ENCODE peak calls at places on chromosomes 6 and 20, in eight cellular contexts. One of them, this sample, is unnamed.

GRCh38 chr6:45275358-45275757 is 52.8 kb upstream of the RUNX2 start:
- DNase-seq in GF-D8: no peak
- DNase-seq in AG09319: no peak
- DNase-seq in GM12865: no peak
- DNase-seq in activated T-helper 1 cell treated with anti-CD3 and anti-CD28 coated beads, Interleukin-2, amount 50 U/mL, for 16 hours: no peak
- DNase-seq in NCI-H187 treated with DMSO at 0.1 percent for 48 hours: no peak
- DNase-seq in stimulated activated CD4-positive, alpha-beta T cell treated with anti-CD3 and anti-CD28 coated beads, Interleukin-4, amount 100 ng/mL, for 4 hours: no peak
- DNase-seq in thoracic aorta: no peak
- DNase-seq in this sample: no peak

GRCh38 chr6:5308066-5308465 is 46.8 kb downstream of the FARS2 start:
- DNase-seq in GF-D8: no peak
- DNase-seq in AG09319: no peak
- DNase-seq in GM12865: no peak
- DNase-seq in activated T-helper 1 cell treated with anti-CD3 and anti-CD28 coated beads, Interleukin-2, amount 50 U/mL, for 16 hours: no peak
- DNase-seq in NCI-H187 treated with DMSO at 0.1 percent for 48 hours: no peak
- DNase-seq in stimulated activated CD4-positive, alpha-beta T cell treated with anti-CD3 and anti-CD28 coated beads, Interleukin-4, amount 100 ng/mL, for 4 hours: no peak
- DNase-seq in thoracic aorta: no peak
- DNase-seq in this sample: no peak

GRCh38 chr20:38272961-38273360 is 12.4 kb upstream of the KIAA1755 start:
- DNase-seq in GF-D8: no peak
- DNase-seq in AG09319: no peak
- DNase-seq in GM12865: no peak
- DNase-seq in activated T-helper 1 cell treated with anti-CD3 and anti-CD28 coated beads, Interleukin-2, amount 50 U/mL, for 16 hours: no peak
- DNase-seq in NCI-H187 treated with DMSO at 0.1 percent for 48 hours: no peak
- DNase-seq in stimulated activated CD4-positive, alpha-beta T cell treated with anti-CD3 and anti-CD28 coated beads, Interleukin-4, amount 100 ng/mL, for 4 hours: no peak
- DNase-seq in thoracic aorta: no peak
- DNase-seq in this sample: no peak

GRCh38 chr6:90025418-90026089 is 131.3 kb downstream of the GJA10 start:
- DNase-seq in GF-D8: no peak
- DNase-seq in AG09319: peak
- DNase-seq in GM12865: no peak
- DNase-seq in activated T-helper 1 cell treated with anti-CD3 and anti-CD28 coated beads, Interleukin-2, amount 50 U/mL, for 16 hours: peak
- DNase-seq in NCI-H187 treated with DMSO at 0.1 percent for 48 hours: no peak
- DNase-seq in stimulated activated CD4-positive, alpha-beta T cell treated with anti-CD3 and anti-CD28 coated beads, Interleukin-4, amount 100 ng/mL, for 4 hours: peak
- DNase-seq in thoracic aorta: no peak
- DNase-seq in this sample: no peak

GRCh38 chr6:145756170-145756662 is 20.9 kb upstream of the EPM2A start:
- DNase-seq in GF-D8: peak
- DNase-seq in AG09319: peak
- DNase-seq in GM12865: no peak
- DNase-seq in activated T-helper 1 cell treated with anti-CD3 and anti-CD28 coated beads, Interleukin-2, amount 50 U/mL, for 16 hours: no peak
- DNase-seq in NCI-H187 treated with DMSO at 0.1 percent for 48 hours: no peak
- DNase-seq in stimulated activated CD4-positive, alpha-beta T cell treated with anti-CD3 and anti-CD28 coated beads, Interleukin-4, amount 100 ng/mL, for 4 hours: no peak
- DNase-seq in thoracic aorta: no peak
- DNase-seq in this sample: peak

GRCh38 chr6:7673063-7673536 is 52.8 kb upstream of the BMP6 start:
- DNase-seq in GF-D8: no peak
- DNase-seq in AG09319: peak
- DNase-seq in GM12865: peak
- DNase-seq in activated T-helper 1 cell treated with anti-CD3 and anti-CD28 coated beads, Interleukin-2, amount 50 U/mL, for 16 hours: no peak
- DNase-seq in NCI-H187 treated with DMSO at 0.1 percent for 48 hours: no peak
- DNase-seq in stimulated activated CD4-positive, alpha-beta T cell treated with anti-CD3 and anti-CD28 coated beads, Interleukin-4, amount 100 ng/mL, for 4 hours: no peak
- DNase-seq in thoracic aorta: no peak
- DNase-seq in this sample: peak

GRCh38 chr6:79868098-79868722 is 79.1 kb downstream of the ELOVL4 start:
- DNase-seq in GF-D8: peak
- DNase-seq in AG09319: peak
- DNase-seq in GM12865: peak
- DNase-seq in activated T-helper 1 cell treated with anti-CD3 and anti-CD28 coated beads, Interleukin-2, amount 50 U/mL, for 16 hours: no peak
- DNase-seq in NCI-H187 treated with DMSO at 0.1 percent for 48 hours: peak
- DNase-seq in stimulated activated CD4-positive, alpha-beta T cell treated with anti-CD3 and anti-CD28 coated beads, Interleukin-4, amount 100 ng/mL, for 4 hours: no peak
- DNase-seq in thoracic aorta: no peak
- DNase-seq in this sample: no peak

GRCh38 chr20:24968278-24968677 is 19.2 kb downstream of the CST7 start:
- DNase-seq in GF-D8: no peak
- DNase-seq in AG09319: no peak
- DNase-seq in GM12865: no peak
- DNase-seq in activated T-helper 1 cell treated with anti-CD3 and anti-CD28 coated beads, Interleukin-2, amount 50 U/mL, for 16 hours: no peak
- DNase-seq in NCI-H187 treated with DMSO at 0.1 percent for 48 hours: no peak
- DNase-seq in stimulated activated CD4-positive, alpha-beta T cell treated with anti-CD3 and anti-CD28 coated beads, Interleukin-4, amount 100 ng/mL, for 4 hours: no peak
- DNase-seq in thoracic aorta: no peak
- DNase-seq in this sample: no peak

GRCh38 chr20:46619445-46619844 is 31.8 kb downstream of the SLC13A3 start:
- DNase-seq in GF-D8: no peak
- DNase-seq in AG09319: no peak
- DNase-seq in GM12865: no peak
- DNase-seq in activated T-helper 1 cell treated with anti-CD3 and anti-CD28 coated beads, Interleukin-2, amount 50 U/mL, for 16 hours: no peak
- DNase-seq in NCI-H187 treated with DMSO at 0.1 percent for 48 hours: no peak
- DNase-seq in stimulated activated CD4-positive, alpha-beta T cell treated with anti-CD3 and anti-CD28 coated beads, Interleukin-4, amount 100 ng/mL, for 4 hours: no peak
- DNase-seq in thoracic aorta: no peak
- DNase-seq in this sample: no peak

GRCh38 chr20:13119583-13119982 is 101.5 kb upstream of the ISM1 start:
- DNase-seq in GF-D8: no peak
- DNase-seq in AG09319: peak
- DNase-seq in GM12865: peak
- DNase-seq in activated T-helper 1 cell treated with anti-CD3 and anti-CD28 coated beads, Interleukin-2, amount 50 U/mL, for 16 hours: no peak
- DNase-seq in NCI-H187 treated with DMSO at 0.1 percent for 48 hours: no peak
- DNase-seq in stimulated activated CD4-positive, alpha-beta T cell treated with anti-CD3 and anti-CD28 coated beads, Interleukin-4, amount 100 ng/mL, for 4 hours: peak
- DNase-seq in thoracic aorta: no peak
- DNase-seq in this sample: no peak

GRCh38 chr6:133741375-133741861 is 147.5 kb upstream of the TCF21 start:
- DNase-seq in GF-D8: no peak
- DNase-seq in AG09319: peak
- DNase-seq in GM12865: no peak
- DNase-seq in activated T-helper 1 cell treated with anti-CD3 and anti-CD28 coated beads, Interleukin-2, amount 50 U/mL, for 16 hours: no peak
- DNase-seq in NCI-H187 treated with DMSO at 0.1 percent for 48 hours: peak
- DNase-seq in stimulated activated CD4-positive, alpha-beta T cell treated with anti-CD3 and anti-CD28 coated beads, Interleukin-4, amount 100 ng/mL, for 4 hours: no peak
- DNase-seq in thoracic aorta: no peak
- DNase-seq in this sample: no peak

GRCh38 chr20:22717466-22717865 is 133.1 kb upstream of the FOXA2 start:
- DNase-seq in GF-D8: no peak
- DNase-seq in AG09319: no peak
- DNase-seq in GM12865: no peak
- DNase-seq in activated T-helper 1 cell treated with anti-CD3 and anti-CD28 coated beads, Interleukin-2, amount 50 U/mL, for 16 hours: no peak
- DNase-seq in NCI-H187 treated with DMSO at 0.1 percent for 48 hours: no peak
- DNase-seq in stimulated activated CD4-positive, alpha-beta T cell treated with anti-CD3 and anti-CD28 coated beads, Interleukin-4, amount 100 ng/mL, for 4 hours: no peak
- DNase-seq in thoracic aorta: no peak
- DNase-seq in this sample: peak

GRCh38 chr20:20593447-20594170 is 118.8 kb downstream of the RALGAPA2 start:
- DNase-seq in GF-D8: no peak
- DNase-seq in AG09319: no peak
- DNase-seq in GM12865: peak
- DNase-seq in activated T-helper 1 cell treated with anti-CD3 and anti-CD28 coated beads, Interleukin-2, amount 50 U/mL, for 16 hours: no peak
- DNase-seq in NCI-H187 treated with DMSO at 0.1 percent for 48 hours: no peak
- DNase-seq in stimulated activated CD4-positive, alpha-beta T cell treated with anti-CD3 and anti-CD28 coated beads, Interleukin-4, amount 100 ng/mL, for 4 hours: no peak
- DNase-seq in thoracic aorta: no peak
- DNase-seq in this sample: no peak

GRCh38 chr20:63451821-63452220 is 20.6 kb downstream of the KCNQ2 start:
- DNase-seq in GF-D8: no peak
- DNase-seq in AG09319: no peak
- DNase-seq in GM12865: no peak
- DNase-seq in activated T-helper 1 cell treated with anti-CD3 and anti-CD28 coated beads, Interleukin-2, amount 50 U/mL, for 16 hours: no peak
- DNase-seq in NCI-H187 treated with DMSO at 0.1 percent for 48 hours: no peak
- DNase-seq in stimulated activated CD4-positive, alpha-beta T cell treated with anti-CD3 and anti-CD28 coated beads, Interleukin-4, amount 100 ng/mL, for 4 hours: no peak
- DNase-seq in thoracic aorta: no peak
- DNase-seq in this sample: no peak

GRCh38 chr6:157604816-157605215 is 218.2 kb upstream of the SNX9 start:
- DNase-seq in GF-D8: no peak
- DNase-seq in AG09319: no peak
- DNase-seq in GM12865: no peak
- DNase-seq in activated T-helper 1 cell treated with anti-CD3 and anti-CD28 coated beads, Interleukin-2, amount 50 U/mL, for 16 hours: no peak
- DNase-seq in NCI-H187 treated with DMSO at 0.1 percent for 48 hours: no peak
- DNase-seq in stimulated activated CD4-positive, alpha-beta T cell treated with anti-CD3 and anti-CD28 coated beads, Interleukin-4, amount 100 ng/mL, for 4 hours: no peak
- DNase-seq in thoracic aorta: no peak
- DNase-seq in this sample: no peak

GRCh38 chr6:119067091-119067490 is 11.4 kb downstream of the FAM184A start:
- DNase-seq in GF-D8: no peak
- DNase-seq in AG09319: no peak
- DNase-seq in GM12865: no peak
- DNase-seq in activated T-helper 1 cell treated with anti-CD3 and anti-CD28 coated beads, Interleukin-2, amount 50 U/mL, for 16 hours: no peak
- DNase-seq in NCI-H187 treated with DMSO at 0.1 percent for 48 hours: no peak
- DNase-seq in stimulated activated CD4-positive, alpha-beta T cell treated with anti-CD3 and anti-CD28 coated beads, Interleukin-4, amount 100 ng/mL, for 4 hours: no peak
- DNase-seq in thoracic aorta: no peak
- DNase-seq in this sample: no peak

GRCh38 chr6:43142101-43142500 is 29.0 kb upstream of the SRF start:
- DNase-seq in GF-D8: no peak
- DNase-seq in AG09319: no peak
- DNase-seq in GM12865: no peak
- DNase-seq in activated T-helper 1 cell treated with anti-CD3 and anti-CD28 coated beads, Interleukin-2, amount 50 U/mL, for 16 hours: no peak
- DNase-seq in NCI-H187 treated with DMSO at 0.1 percent for 48 hours: no peak
- DNase-seq in stimulated activated CD4-positive, alpha-beta T cell treated with anti-CD3 and anti-CD28 coated beads, Interleukin-4, amount 100 ng/mL, for 4 hours: no peak
- DNase-seq in thoracic aorta: no peak
- DNase-seq in this sample: no peak

GRCh38 chr6:104936766-104937535 is 20.0 kb upstream of the LIN28B start:
- DNase-seq in GF-D8: no peak
- DNase-seq in AG09319: no peak
- DNase-seq in GM12865: no peak
- DNase-seq in activated T-helper 1 cell treated with anti-CD3 and anti-CD28 coated beads, Interleukin-2, amount 50 U/mL, for 16 hours: no peak
- DNase-seq in NCI-H187 treated with DMSO at 0.1 percent for 48 hours: no peak
- DNase-seq in stimulated activated CD4-positive, alpha-beta T cell treated with anti-CD3 and anti-CD28 coated beads, Interleukin-4, amount 100 ng/mL, for 4 hours: no peak
- DNase-seq in thoracic aorta: no peak
- DNase-seq in this sample: no peak

GRCh38 chr6:105819774-105820173 is 266.4 kb upstream of the PRDM1 start:
- DNase-seq in GF-D8: no peak
- DNase-seq in AG09319: no peak
- DNase-seq in GM12865: no peak
- DNase-seq in activated T-helper 1 cell treated with anti-CD3 and anti-CD28 coated beads, Interleukin-2, amount 50 U/mL, for 16 hours: no peak
- DNase-seq in NCI-H187 treated with DMSO at 0.1 percent for 48 hours: no peak
- DNase-seq in stimulated activated CD4-positive, alpha-beta T cell treated with anti-CD3 and anti-CD28 coated beads, Interleukin-4, amount 100 ng/mL, for 4 hours: no peak
- DNase-seq in thoracic aorta: no peak
- DNase-seq in this sample: no peak

GRCh38 chr20:43231829-43232228 is 42.1 kb upstream of the PTPRT start:
- DNase-seq in GF-D8: no peak
- DNase-seq in AG09319: no peak
- DNase-seq in GM12865: no peak
- DNase-seq in activated T-helper 1 cell treated with anti-CD3 and anti-CD28 coated beads, Interleukin-2, amount 50 U/mL, for 16 hours: no peak
- DNase-seq in NCI-H187 treated with DMSO at 0.1 percent for 48 hours: no peak
- DNase-seq in stimulated activated CD4-positive, alpha-beta T cell treated with anti-CD3 and anti-CD28 coated beads, Interleukin-4, amount 100 ng/mL, for 4 hours: no peak
- DNase-seq in thoracic aorta: no peak
- DNase-seq in this sample: no peak

GRCh38 chr20:19022791-19023448 is 189.5 kb upstream of the SLC24A3 start:
- DNase-seq in GF-D8: no peak
- DNase-seq in AG09319: no peak
- DNase-seq in GM12865: no peak
- DNase-seq in activated T-helper 1 cell treated with anti-CD3 and anti-CD28 coated beads, Interleukin-2, amount 50 U/mL, for 16 hours: no peak
- DNase-seq in NCI-H187 treated with DMSO at 0.1 percent for 48 hours: no peak
- DNase-seq in stimulated activated CD4-positive, alpha-beta T cell treated with anti-CD3 and anti-CD28 coated beads, Interleukin-4, amount 100 ng/mL, for 4 hours: no peak
- DNase-seq in thoracic aorta: no peak
- DNase-seq in this sample: no peak

GRCh38 chr6:112743343-112743742 is 396.2 kb downstream of the RFPL4B start:
- DNase-seq in GF-D8: no peak
- DNase-seq in AG09319: no peak
- DNase-seq in GM12865: no peak
- DNase-seq in activated T-helper 1 cell treated with anti-CD3 and anti-CD28 coated beads, Interleukin-2, amount 50 U/mL, for 16 hours: no peak
- DNase-seq in NCI-H187 treated with DMSO at 0.1 percent for 48 hours: no peak
- DNase-seq in stimulated activated CD4-positive, alpha-beta T cell treated with anti-CD3 and anti-CD28 coated beads, Interleukin-4, amount 100 ng/mL, for 4 hours: no peak
- DNase-seq in thoracic aorta: no peak
- DNase-seq in this sample: no peak

GRCh38 chr6:39836621-39837020 is 44.4 kb downstream of the DAAM2 start:
- DNase-seq in GF-D8: no peak
- DNase-seq in AG09319: no peak
- DNase-seq in GM12865: no peak
- DNase-seq in activated T-helper 1 cell treated with anti-CD3 and anti-CD28 coated beads, Interleukin-2, amount 50 U/mL, for 16 hours: no peak
- DNase-seq in NCI-H187 treated with DMSO at 0.1 percent for 48 hours: no peak
- DNase-seq in stimulated activated CD4-positive, alpha-beta T cell treated with anti-CD3 and anti-CD28 coated beads, Interleukin-4, amount 100 ng/mL, for 4 hours: no peak
- DNase-seq in thoracic aorta: no peak
- DNase-seq in this sample: no peak

GRCh38 chr6:3208096-3208774 is 19.2 kb downstream of the TUBB2B start:
- DNase-seq in GF-D8: no peak
- DNase-seq in AG09319: peak
- DNase-seq in GM12865: no peak
- DNase-seq in activated T-helper 1 cell treated with anti-CD3 and anti-CD28 coated beads, Interleukin-2, amount 50 U/mL, for 16 hours: no peak
- DNase-seq in NCI-H187 treated with DMSO at 0.1 percent for 48 hours: no peak
- DNase-seq in stimulated activated CD4-positive, alpha-beta T cell treated with anti-CD3 and anti-CD28 coated beads, Interleukin-4, amount 100 ng/mL, for 4 hours: no peak
- DNase-seq in thoracic aorta: peak
- DNase-seq in this sample: peak